ENCODE peak calls at places on chromosomes 1 and 21, in seven cellular contexts. R, B, F, E, T, I and H are unnamed samples.

GRCh38 chr1:56824956-56825355 is 5.8 kb upstream of the FYB2 start:
- DNase-seq in R (no peak), B (no peak), F (no peak), E (no peak), T (no peak), I (peak), H (no peak)

GRCh38 chr1:117892512-117892911 is 36.9 kb downstream of the GDAP2 start:
- DNase-seq in R (no peak), B (no peak), F (no peak), E (no peak), T (no peak), I (no peak), H (no peak)

GRCh38 chr1:180468311-180468710 is 34.1 kb downstream of the ACBD6 start:
- DNase-seq in R (no peak), B (no peak), F (no peak), E (no peak), T (no peak), I (no peak), H (no peak)

GRCh38 chr1:39105841-39106765 is 80.0 kb downstream of the NDUFS5 start:
- DNase-seq in R (peak), B (peak), F (peak), E (no peak), T (no peak), I (peak), H (no peak)

GRCh38 chr1:234484991-234485739 is 6.2 kb upstream of the TARBP1 start:
- DNase-seq in R (no peak), B (no peak), F (peak), E (no peak), T (no peak), I (no peak), H (no peak)

GRCh38 chr1:15617874-15618684 is 821 bp downstream of the DDI2 start:
- DNase-seq in R (no peak), B (peak), F (peak), E (no peak), T (no peak), I (peak), H (no peak)

GRCh38 chr21:45836268-45836655 is 145.3 kb upstream of the COL6A1 start:
- DNase-seq in R (no peak), B (no peak), F (no peak), E (no peak), T (peak), I (no peak), H (no peak)

GRCh38 chr1:165281207-165281901 is 75.2 kb downstream of the LMX1A start:
- DNase-seq in R (no peak), B (no peak), F (no peak), E (no peak), T (no peak), I (no peak), H (no peak)

GRCh38 chr1:75954594-75954993 is 22.4 kb upstream of the ASB17 start:
- DNase-seq in R (no peak), B (no peak), F (no peak), E (no peak), T (no peak), I (no peak), H (no peak)

GRCh38 chr21:46544003-46544402 is 60.9 kb downstream of the S100B start:
- DNase-seq in R (no peak), B (no peak), F (no peak), E (no peak), T (no peak), I (no peak), H (no peak)

GRCh38 chr1:117095237-117095636 is 26.3 kb downstream of the TRIM45 start:
- DNase-seq in R (no peak), B (no peak), F (no peak), E (no peak), T (no peak), I (no peak), H (peak)

GRCh38 chr1:220748091-220748934 is at the start of gene MTARC2:
- DNase-seq in R (peak), B (peak), F (peak), E (no peak), T (peak), I (peak), H (peak)

GRCh38 chr1:184110253-184111204 is 59.0 kb downstream of the TSEN15 start:
- DNase-seq in R (no peak), B (no peak), F (no peak), E (no peak), T (no peak), I (no peak), H (no peak)

GRCh38 chr1:32007591-32007940 is 6.1 kb upstream of the KHDRBS1 start:
- DNase-seq in R (no peak), B (no peak), F (no peak), E (no peak), T (no peak), I (no peak), H (no peak)

GRCh38 chr1:17735791-17736190 is 19.3 kb upstream of the ACTL8 start:
- DNase-seq in R (no peak), B (no peak), F (no peak), E (no peak), T (no peak), I (no peak), H (no peak)

GRCh38 chr21:38315155-38315554 is 58.4 kb downstream of the KCNJ15 start:
- DNase-seq in R (no peak), B (no peak), F (no peak), E (no peak), T (no peak), I (no peak), H (no peak)

GRCh38 chr1:170790175-170790574 is 126.2 kb downstream of the PRRX1 start:
- DNase-seq in R (no peak), B (no peak), F (no peak), E (no peak), T (no peak), I (no peak), H (no peak)

GRCh38 chr21:26834181-26834945 is 10.8 kb downstream of the ADAMTS1 start:
- DNase-seq in R (no peak), B (no peak), F (no peak), E (no peak), T (no peak), I (no peak), H (no peak)

GRCh38 chr1:98044766-98045165 is 123.9 kb upstream of the DPYD start:
- DNase-seq in R (no peak), B (no peak), F (no peak), E (no peak), T (no peak), I (no peak), H (no peak)

GRCh38 chr21:14356771-14357170 is 26.2 kb downstream of the HSPA13 start:
- DNase-seq in R (no peak), B (no peak), F (no peak), E (no peak), T (no peak), I (no peak), H (no peak)

GRCh38 chr1:204962742-204963632 is 80.0 kb upstream of the CNTN2 start:
- DNase-seq in R (no peak), B (no peak), F (peak), E (no peak), T (no peak), I (no peak), H (no peak)

GRCh38 chr21:32311621-32312020 is 13.0 kb downstream of the MRAP start:
- DNase-seq in R (no peak), B (no peak), F (no peak), E (no peak), T (peak), I (no peak), H (no peak)